ENCODE peak calls at places on chromosomes 11 and 22, in seven cellular contexts. One of them, this sample, is unnamed.
A peak's percentile ranks its signal among the peaks of the same experiment; 100 is the strongest.

GRCh38 chr22:33126881-33127280 is 68.7 kb upstream of the SYN3 start:
- DNase-seq in keratinocyte: no peak
- DNase-seq in A673: peak; percentile 17
- DNase-seq in HFF-Myc: no peak
- DNase-seq in osteocyte: no peak
- DNase-seq in tibial nerve: no peak
- DNase-seq in OCI-LY7: peak; percentile 24
- DNase-seq in this sample: no peak

GRCh38 chr22:45511847-45512261 is 9.2 kb downstream of the FBLN1 start:
- DNase-seq in osteocyte: no peak
- DNase-seq in tibial nerve: peak; percentile 63
- DNase-seq in A673: no peak
- DNase-seq in OCI-LY7: no peak
- DNase-seq in keratinocyte: no peak
- DNase-seq in HFF-Myc: peak; percentile 75
- DNase-seq in this sample: peak; percentile 49

GRCh38 chr11:35343033-35343598 is 76.2 kb downstream of the SLC1A2 start:
- DNase-seq in tibial nerve: no peak
- DNase-seq in osteocyte: no peak
- DNase-seq in keratinocyte: no peak
- DNase-seq in OCI-LY7: no peak
- DNase-seq in HFF-Myc: no peak
- DNase-seq in A673: no peak
- DNase-seq in this sample: no peak

GRCh38 chr11:99534812-99535211 is 514.1 kb downstream of the CNTN5 start:
- DNase-seq in osteocyte: no peak
- DNase-seq in OCI-LY7: no peak
- DNase-seq in HFF-Myc: no peak
- DNase-seq in A673: no peak
- DNase-seq in keratinocyte: no peak
- DNase-seq in tibial nerve: no peak
- DNase-seq in this sample: no peak

GRCh38 chr11:85643255-85643654 is 4.5 kb upstream of the TMEM126A start:
- DNase-seq in HFF-Myc: no peak
- DNase-seq in A673: peak; percentile 51
- DNase-seq in tibial nerve: no peak
- DNase-seq in OCI-LY7: no peak
- DNase-seq in keratinocyte: no peak
- DNase-seq in osteocyte: no peak
- DNase-seq in this sample: no peak

GRCh38 chr11:67516806-67517205 is 6.4 kb downstream of the CABP2 start:
- DNase-seq in keratinocyte: no peak
- DNase-seq in HFF-Myc: no peak
- DNase-seq in osteocyte: no peak
- DNase-seq in OCI-LY7: no peak
- DNase-seq in tibial nerve: no peak
- DNase-seq in A673: no peak
- DNase-seq in this sample: no peak

GRCh38 chr22:35612903-35613302 is 4.2 kb downstream of the MB start:
- DNase-seq in osteocyte: no peak
- DNase-seq in tibial nerve: no peak
- DNase-seq in A673: no peak
- DNase-seq in keratinocyte: no peak
- DNase-seq in OCI-LY7: no peak
- DNase-seq in HFF-Myc: no peak
- DNase-seq in this sample: no peak

GRCh38 chr22:46043339-46043738 is 66.4 kb upstream of the WNT7B start:
- DNase-seq in tibial nerve: no peak
- DNase-seq in HFF-Myc: no peak
- DNase-seq in OCI-LY7: no peak
- DNase-seq in keratinocyte: no peak
- DNase-seq in A673: no peak
- DNase-seq in osteocyte: no peak
- DNase-seq in this sample: no peak

GRCh38 chr11:62933775-62934495 is 12.8 kb upstream of the CHRM1 start:
- DNase-seq in osteocyte: no peak
- DNase-seq in tibial nerve: no peak
- DNase-seq in HFF-Myc: no peak
- DNase-seq in OCI-LY7: no peak
- DNase-seq in A673: no peak
- DNase-seq in keratinocyte: no peak
- DNase-seq in this sample: no peak

GRCh38 chr11:122850076-122850631 is 11.9 kb downstream of the CRTAM start:
- DNase-seq in A673: peak; percentile 83
- DNase-seq in HFF-Myc: no peak
- DNase-seq in tibial nerve: no peak
- DNase-seq in osteocyte: no peak
- DNase-seq in keratinocyte: no peak
- DNase-seq in OCI-LY7: no peak
- DNase-seq in this sample: peak; percentile 20

GRCh38 chr22:25716637-25717036 is 25.4 kb upstream of the MYO18B start:
- DNase-seq in tibial nerve: no peak
- DNase-seq in HFF-Myc: no peak
- DNase-seq in keratinocyte: no peak
- DNase-seq in osteocyte: peak; percentile 69
- DNase-seq in A673: no peak
- DNase-seq in OCI-LY7: no peak
- DNase-seq in this sample: no peak

GRCh38 chr11:2263012-2263565 is 7.3 kb downstream of the ASCL2 start:
- DNase-seq in tibial nerve: no peak
- DNase-seq in keratinocyte: no peak
- DNase-seq in OCI-LY7: no peak
- DNase-seq in osteocyte: peak; percentile 83
- DNase-seq in HFF-Myc: no peak
- DNase-seq in A673: no peak
- DNase-seq in this sample: no peak

GRCh38 chr11:34997872-34998548 is 81.6 kb downstream of the PDHX start:
- DNase-seq in osteocyte: no peak
- DNase-seq in tibial nerve: no peak
- DNase-seq in A673: peak; percentile 51
- DNase-seq in OCI-LY7: peak; percentile 34
- DNase-seq in keratinocyte: no peak
- DNase-seq in HFF-Myc: no peak
- DNase-seq in this sample: no peak

GRCh38 chr11:1488575-1489180 is 2.1 kb upstream of the MOB2 start:
- DNase-seq in HFF-Myc: no peak
- DNase-seq in keratinocyte: no peak
- DNase-seq in A673: no peak
- DNase-seq in tibial nerve: no peak
- DNase-seq in osteocyte: no peak
- DNase-seq in OCI-LY7: no peak
- DNase-seq in this sample: no peak

GRCh38 chr11:69384548-69385465 is 90.9 kb downstream of the MYEOV start:
- DNase-seq in keratinocyte: no peak
- DNase-seq in A673: no peak
- DNase-seq in OCI-LY7: no peak
- DNase-seq in osteocyte: peak; percentile 62
- DNase-seq in tibial nerve: peak; percentile 2
- DNase-seq in HFF-Myc: no peak
- DNase-seq in this sample: no peak

GRCh38 chr22:45717787-45718186 is 46.2 kb downstream of the ATXN10 start:
- DNase-seq in keratinocyte: no peak
- DNase-seq in osteocyte: no peak
- DNase-seq in OCI-LY7: no peak
- DNase-seq in HFF-Myc: no peak
- DNase-seq in A673: no peak
- DNase-seq in tibial nerve: no peak
- DNase-seq in this sample: no peak

DNA sequence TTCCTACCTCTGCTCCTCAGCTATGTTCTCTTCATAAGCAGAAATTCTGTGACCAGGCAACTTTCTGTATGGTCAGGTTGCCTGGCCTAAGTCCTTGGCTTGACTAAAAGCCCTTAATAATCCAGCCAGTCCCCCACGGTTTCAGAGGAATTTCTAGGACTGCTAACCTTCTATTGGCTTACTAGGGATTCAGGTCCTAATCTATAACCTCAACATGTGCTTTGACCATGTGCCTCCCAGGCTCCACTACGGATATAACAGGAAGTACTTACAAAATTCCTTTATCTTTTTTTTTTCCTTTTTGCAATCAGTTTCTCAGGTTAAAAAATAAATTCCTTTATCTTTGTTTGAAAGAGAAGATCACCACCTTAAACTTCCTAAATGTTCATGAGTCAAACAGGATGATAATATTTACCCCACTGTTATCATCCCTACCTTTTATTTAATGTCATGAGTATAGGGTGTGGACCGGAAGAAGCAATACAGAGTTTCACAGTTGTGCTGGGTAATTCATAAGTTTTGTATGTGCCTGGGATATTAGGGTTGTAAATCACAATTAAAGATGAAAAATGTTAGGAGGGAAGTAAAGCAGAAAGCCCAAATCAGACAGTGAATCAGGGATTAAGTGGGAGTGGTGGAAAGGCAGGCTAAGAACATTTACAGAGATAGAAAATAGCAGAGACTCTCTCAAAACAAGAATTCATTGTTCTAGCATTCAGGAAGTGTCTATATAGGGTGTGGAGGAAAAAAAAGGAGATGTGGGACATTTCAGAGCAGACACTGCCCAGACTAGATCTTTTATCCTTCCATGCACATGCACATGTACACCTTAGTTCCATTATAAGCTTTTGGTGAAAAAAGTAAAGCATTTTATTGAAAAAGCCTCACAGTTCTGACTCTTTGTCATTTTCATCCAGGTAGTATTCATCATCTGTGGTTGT is 10.7 kb upstream of the POGLUT3 start:
- DNase-seq in keratinocyte: no peak
- DNase-seq in OCI-LY7: no peak
- DNase-seq in A673: no peak
- DNase-seq in HFF-Myc: no peak
- DNase-seq in tibial nerve: no peak
- DNase-seq in osteocyte: no peak
- DNase-seq in this sample: no peak
- TF ChIP-seq CTCF in keratinocyte: no peak
- TF ChIP-seq CTCF in OCI-LY7: no peak
- TF ChIP-seq CTCF in A673: no peak
- TF ChIP-seq CTCF in HFF-Myc: no peak
- TF ChIP-seq CTCF in tibial nerve: no peak
- TF ChIP-seq CTCF in osteocyte: no peak
- TF ChIP-seq CTCF in this sample: no peak

GRCh38 chr11:134923441-134923840 is 511.4 kb upstream of the B3GAT1 start:
- DNase-seq in OCI-LY7: no peak
- DNase-seq in A673: no peak
- DNase-seq in tibial nerve: no peak
- DNase-seq in keratinocyte: no peak
- DNase-seq in osteocyte: no peak
- DNase-seq in HFF-Myc: no peak
- DNase-seq in this sample: no peak

GRCh38 chr11:134921938-134922337 is 509.9 kb upstream of the B3GAT1 start:
- DNase-seq in OCI-LY7: no peak
- DNase-seq in A673: no peak
- DNase-seq in osteocyte: peak; percentile 30
- DNase-seq in HFF-Myc: no peak
- DNase-seq in keratinocyte: no peak
- DNase-seq in tibial nerve: no peak
- DNase-seq in this sample: no peak

GRCh38 chr11:134925432-134925831 is 513.4 kb upstream of the B3GAT1 start:
- DNase-seq in OCI-LY7: no peak
- DNase-seq in osteocyte: no peak
- DNase-seq in tibial nerve: no peak
- DNase-seq in A673: no peak
- DNase-seq in HFF-Myc: no peak
- DNase-seq in keratinocyte: no peak
- DNase-seq in this sample: no peak

GRCh38 chr11:134916829-134917228 is 504.8 kb upstream of the B3GAT1 start:
- DNase-seq in OCI-LY7: no peak
- DNase-seq in A673: no peak
- DNase-seq in osteocyte: peak; percentile 30
- DNase-seq in keratinocyte: no peak
- DNase-seq in tibial nerve: no peak
- DNase-seq in HFF-Myc: no peak
- DNase-seq in this sample: no peak

DNA sequence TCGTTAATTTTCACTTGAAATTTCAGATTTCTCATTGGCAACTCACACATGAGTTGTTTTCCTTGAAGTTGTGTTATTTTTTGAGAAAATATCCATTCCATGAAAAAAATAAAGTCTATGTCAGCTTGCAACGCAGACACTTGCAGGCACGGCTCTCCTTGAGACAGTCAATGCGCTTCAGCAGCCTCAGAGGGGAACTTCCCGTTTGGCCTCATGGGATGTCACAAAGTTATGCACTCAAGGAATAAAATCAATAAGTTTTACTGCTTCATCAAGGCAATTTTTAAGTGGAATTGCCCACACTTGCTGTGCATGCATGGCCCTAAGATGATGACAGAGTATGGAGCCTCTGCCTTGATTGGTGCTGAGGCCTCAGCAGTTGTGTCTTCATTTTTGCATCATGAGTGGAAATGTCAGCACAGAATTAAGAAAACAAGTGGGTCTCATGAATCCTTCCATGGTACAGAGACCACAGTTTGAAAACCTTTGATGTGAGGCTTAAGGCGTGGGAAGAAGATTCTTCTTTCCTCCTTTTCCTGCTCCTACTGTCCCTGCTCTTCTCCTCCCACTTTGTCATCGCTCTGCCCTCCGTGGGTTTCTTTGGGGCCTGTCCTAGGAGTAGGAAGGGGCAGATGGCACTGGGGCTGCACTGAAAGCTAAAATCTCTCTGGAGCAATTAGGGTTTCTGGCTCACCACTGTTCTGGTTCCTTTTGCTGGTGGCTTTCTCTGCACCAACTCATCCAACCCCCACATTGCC is 509.0 kb upstream of the B3GAT1 start:
- DNase-seq in keratinocyte: no peak
- DNase-seq in A673: peak; percentile 53
- DNase-seq in tibial nerve: no peak
- DNase-seq in HFF-Myc: no peak
- DNase-seq in OCI-LY7: no peak
- DNase-seq in osteocyte: peak; percentile 34
- DNase-seq in this sample: no peak
- TF ChIP-seq CTCF in keratinocyte: no peak
- TF ChIP-seq CTCF in A673: no peak
- TF ChIP-seq CTCF in tibial nerve: no peak
- TF ChIP-seq CTCF in HFF-Myc: no peak
- TF ChIP-seq CTCF in OCI-LY7: no peak
- TF ChIP-seq CTCF in osteocyte: no peak
- TF ChIP-seq CTCF in this sample: no peak

GRCh38 chr22:42560781-42561180 is 7.0 kb downstream of the SERHL2 start:
- DNase-seq in keratinocyte: no peak
- DNase-seq in HFF-Myc: no peak
- DNase-seq in OCI-LY7: peak; percentile 64
- DNase-seq in A673: peak; percentile 42
- DNase-seq in osteocyte: no peak
- DNase-seq in tibial nerve: no peak
- DNase-seq in this sample: peak; percentile 21
- TF ChIP-seq CTCF in keratinocyte: peak; percentile 44
- TF ChIP-seq CTCF in HFF-Myc: peak; percentile 67
- TF ChIP-seq CTCF in OCI-LY7: peak; percentile 89
- TF ChIP-seq CTCF in A673: peak; percentile 66
- TF ChIP-seq CTCF in osteocyte: peak; percentile 50
- TF ChIP-seq CTCF in tibial nerve: no peak
- TF ChIP-seq CTCF in this sample: no peak

DNA sequence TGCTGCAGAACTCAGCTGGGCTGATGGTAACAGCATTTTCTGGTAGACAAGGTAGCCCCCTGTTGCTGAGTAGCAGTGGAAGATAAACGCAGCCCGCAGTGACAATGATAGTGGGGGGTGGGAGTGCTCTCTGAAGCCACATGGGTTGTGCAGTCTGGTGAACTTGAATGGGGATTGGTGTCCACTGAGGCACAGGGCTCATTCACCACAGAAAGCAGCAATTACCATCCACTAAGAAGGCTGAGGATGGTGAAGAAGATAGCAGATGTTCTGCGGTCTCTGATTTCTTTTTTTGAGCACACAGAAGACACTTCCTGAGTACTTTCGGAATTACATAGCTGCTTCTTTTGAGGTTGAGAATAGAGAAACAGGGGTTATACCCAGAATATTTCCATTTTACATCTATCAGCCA is 150.3 kb downstream of the LRRC4C start:
- DNase-seq in osteocyte: no peak
- DNase-seq in OCI-LY7: peak; percentile 58
- DNase-seq in A673: no peak
- DNase-seq in keratinocyte: no peak
- DNase-seq in tibial nerve: no peak
- DNase-seq in HFF-Myc: no peak
- DNase-seq in this sample: no peak
- TF ChIP-seq CTCF in osteocyte: no peak
- TF ChIP-seq CTCF in OCI-LY7: no peak
- TF ChIP-seq CTCF in A673: no peak
- TF ChIP-seq CTCF in keratinocyte: no peak
- TF ChIP-seq CTCF in tibial nerve: no peak
- TF ChIP-seq CTCF in HFF-Myc: no peak
- TF ChIP-seq CTCF in this sample: no peak